ENCODE peak calls at places on chromosomes 12 and 14, in four cellular contexts. T is HepG2, L is A549, S is K562. F is an unnamed sample.

GRCh38 chr14:97106166-97106565 is 309.0 kb downstream of the VRK1 start:
- DNase-seq in T (no peak), S (no peak), L (no peak), F (no peak)

GRCh38 chr12:122100568-122100967 is 22.0 kb downstream of the MLXIP start:
- DNase-seq in L (no peak), S (no peak), T (no peak), F (no peak)

GRCh38 chr12:53803703-53804102 is 51.9 kb upstream of the CISTR start:
- DNase-seq in T (no peak), S (no peak), L (no peak), F (no peak)

GRCh38 chr14:89855961-89856360 is 98.6 kb downstream of the EFCAB11 start:
- DNase-seq in L (no peak), T (no peak), S (no peak), F (peak; percentile 55)

GRCh38 chr14:54577977-54578376 is 11.0 kb downstream of the SAMD4A start:
- DNase-seq in S (no peak), L (peak; percentile 33), T (peak; percentile 20), F (peak; percentile 48)

GRCh38 chr12:2775431-2775830 is 19.3 kb upstream of the FKBP4 start:
- DNase-seq in T (no peak), S (no peak), L (no peak), F (no peak)

GRCh38 chr12:50733720-50734119 is 30.2 kb upstream of the ATF1 start:
- DNase-seq in S (no peak), T (no peak), L (no peak), F (no peak)

GRCh38 chr12:107282628-107283027 is 189.3 kb upstream of the CRY1 start:
- DNase-seq in L (no peak), S (no peak), T (no peak), F (no peak)

GRCh38 chr14:85482549-85482948 is 47.4 kb upstream of the FLRT2 start:
- DNase-seq in S (no peak), T (peak; percentile 71), L (no peak), F (no peak)

GRCh38 chr14:88804477-88804876 is 11.7 kb upstream of the EML5 start:
- DNase-seq in L (no peak), T (no peak), S (no peak), F (no peak)

GRCh38 chr14:30243805-30244204 is 315.2 kb upstream of the G2E3 start:
- DNase-seq in L (no peak), T (no peak), S (no peak), F (no peak)

GRCh38 chr12:57560516-57560915 is 10.7 kb downstream of the KIF5A start:
- DNase-seq in S (no peak), T (no peak), L (no peak), F (no peak)

GRCh38 chr12:88247241-88247643 is 105.1 kb downstream of the TMTC3 start:
- DNase-seq in L (peak; percentile 10), T (no peak), S (no peak), F (peak; percentile 46)

GRCh38 chr14:21302013-21302857 is 22.4 kb downstream of the RPGRIP1 start:
- DNase-seq in S (no peak), L (no peak), T (peak; percentile 87), F (no peak)

GRCh38 chr12:95571369-95571768 is 20.1 kb upstream of the USP44 start:
- DNase-seq in T (no peak), L (no peak), S (no peak), F (no peak)

GRCh38 chr12:123532021-123532420 is 1.5 kb downstream of the RILPL1 start:
- DNase-seq in S (no peak), L (no peak), T (no peak), F (peak; percentile 85)

GRCh38 chr14:82999802-83000201 is 1466.1 kb upstream of the SEL1L start:
- DNase-seq in S (no peak), T (no peak), L (no peak), F (no peak)

GRCh38 chr14:93960108-93960475 is 16.3 kb downstream of the ASB2 start:
- DNase-seq in S (no peak), T (no peak), L (no peak), F (no peak)

GRCh38 chr12:24852420-24852819 is 96.5 kb downstream of the BCAT1 start:
- DNase-seq in S (no peak), L (no peak), T (no peak), F (peak; percentile 45)

GRCh38 chr14:67526676-67527459 is 6.2 kb upstream of the PLEKHH1 start:
- DNase-seq in S (peak; percentile 49), L (peak; percentile 54), T (peak; percentile 43), F (peak; percentile 62)

DNA sequence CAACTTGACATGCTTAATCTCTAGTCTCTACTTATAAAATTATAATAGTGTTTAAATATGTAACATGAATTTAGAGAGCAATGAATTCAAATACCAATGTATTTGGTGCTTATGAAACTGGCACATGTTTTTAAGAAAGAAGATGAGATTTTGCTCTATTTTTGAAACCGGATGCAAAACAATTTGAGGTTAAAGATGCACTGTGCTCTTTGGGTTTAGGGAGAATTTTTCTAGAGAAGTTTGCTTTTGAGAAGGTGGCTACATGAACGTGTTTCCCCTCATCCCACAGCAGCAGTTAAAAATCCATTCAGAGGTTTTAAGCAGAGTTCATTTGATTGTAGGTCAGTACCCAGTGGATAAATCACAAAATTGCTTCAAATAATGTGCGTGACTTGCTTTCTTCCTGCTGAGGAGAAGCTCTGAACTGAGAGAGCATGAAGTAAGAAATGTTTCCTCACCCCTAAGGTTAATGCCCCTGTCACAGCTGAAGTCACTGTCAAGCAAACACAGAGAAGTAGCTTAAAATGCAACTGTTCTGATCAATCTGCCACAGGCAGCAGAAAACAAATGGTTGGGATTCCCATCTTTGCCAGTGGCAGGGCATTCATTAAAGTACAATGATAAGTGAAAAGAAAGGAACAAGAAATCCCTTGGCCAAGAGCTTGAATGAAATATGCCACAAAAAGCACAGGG is 241.9 kb upstream of the SYT1 start:
- DNase-seq in S (no peak), T (no peak), L (no peak), F (no peak)
- TF ChIP-seq MYC in S (no peak), T (no peak), L (no peak), F (no peak)

DNA sequence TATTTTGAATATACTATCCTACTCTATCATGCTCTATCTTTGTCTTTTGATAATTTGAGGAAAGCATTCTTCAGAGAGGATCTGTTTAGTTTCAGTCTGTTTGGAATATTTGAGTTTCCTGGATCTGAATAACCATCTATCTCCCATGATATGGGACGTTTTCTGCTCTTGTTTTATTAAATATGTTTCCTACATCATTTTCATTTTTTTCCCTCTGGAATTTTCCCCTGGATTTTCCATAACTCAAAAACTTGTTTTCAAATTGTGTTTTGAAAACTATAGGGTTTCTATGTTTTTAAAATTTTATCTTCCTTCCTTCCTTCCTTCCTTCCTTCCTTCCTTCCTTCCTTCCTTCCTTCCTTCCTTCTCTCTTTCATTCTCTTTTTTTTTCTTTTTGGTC is 974.2 kb downstream of the TMEM121 start:
- DNase-seq in S (no peak), T (no peak), L (no peak), F (no peak)
- H3K27ac ChIP-seq in S (no peak overlapping the region), T (no peak overlapping the region), L (no peak overlapping the region), F (no peak overlapping the region)

GRCh38 chr12:115508990-115509389 is 768.5 kb downstream of the MED13L start:
- DNase-seq in T (no peak), L (no peak), S (no peak), F (no peak)

GRCh38 chr12:115507951-115508722 is 769.4 kb downstream of the MED13L start:
- DNase-seq in S (no peak), T (peak; percentile 94), L (no peak), F (no peak)

GRCh38 chr12:115506822-115507629 is 770.5 kb downstream of the MED13L start:
- DNase-seq in S (no peak), L (no peak), T (peak; percentile 79), F (no peak)

GRCh38 chr12:115500872-115501271 is 776.6 kb downstream of the MED13L start:
- DNase-seq in L (no peak), T (no peak), S (no peak), F (no peak)

DNA sequence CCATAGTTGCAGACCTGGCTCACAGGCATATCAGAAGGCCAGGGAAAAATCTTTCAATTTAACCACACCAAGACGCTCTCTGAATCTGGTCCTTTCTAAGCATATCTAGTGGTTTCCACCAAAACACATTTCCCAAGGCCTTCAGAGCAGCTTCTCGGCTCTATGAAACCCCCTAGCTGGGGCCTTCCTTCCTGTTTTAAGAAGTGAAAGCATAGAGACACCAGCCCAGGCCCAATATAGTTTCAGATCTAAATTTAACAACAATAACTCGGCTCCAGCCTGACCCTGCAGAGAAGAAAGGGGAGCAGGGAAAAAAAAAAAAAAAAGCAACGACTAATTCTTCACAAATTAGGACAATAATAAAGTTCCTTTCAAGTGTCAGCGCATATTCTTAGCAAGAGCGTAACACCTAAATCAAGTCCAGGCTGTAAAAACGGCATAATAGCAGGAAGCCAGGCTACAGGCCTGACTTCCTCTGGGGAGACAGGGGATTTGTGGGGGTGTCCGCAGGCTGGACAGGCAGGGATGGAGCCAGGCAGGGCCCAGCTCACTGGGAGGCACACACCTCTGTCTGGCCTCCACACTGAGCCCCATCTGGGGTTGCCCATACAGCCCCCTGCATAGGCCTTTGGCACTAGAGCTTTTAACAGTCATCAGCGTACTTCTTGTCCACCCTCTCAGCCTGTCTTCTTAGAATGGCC is 773.1 kb downstream of the MED13L start:
- DNase-seq in L (no peak), S (no peak), T (no peak), F (no peak)
- TF ChIP-seq JUN in L (no peak), S (no peak), T (no peak), F (no peak)

DNA sequence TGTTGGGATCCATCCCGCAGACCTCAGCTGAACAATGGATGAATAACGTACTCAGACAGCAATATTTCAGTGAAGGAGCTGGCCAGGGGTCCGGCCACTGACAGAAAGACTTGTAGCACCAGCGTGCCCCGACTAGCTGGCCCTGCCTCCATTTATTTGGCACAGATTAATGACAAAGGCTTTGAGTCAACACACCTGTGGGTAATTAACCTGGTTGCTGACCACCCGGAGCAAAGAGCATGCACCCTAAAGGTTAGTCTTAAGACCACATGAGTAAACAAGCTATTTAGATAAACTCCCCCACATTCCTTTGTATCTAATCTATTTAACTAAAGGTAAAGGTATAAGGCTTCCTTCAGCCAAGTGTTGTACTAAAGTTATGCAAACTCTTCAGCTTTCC is 868.6 kb downstream of the LRFN5 start:
- DNase-seq in L (no peak), S (no peak), T (no peak), F (no peak)
- TF ChIP-seq MYC in L (no peak), S (no peak), T (no peak), F (no peak)

DNA sequence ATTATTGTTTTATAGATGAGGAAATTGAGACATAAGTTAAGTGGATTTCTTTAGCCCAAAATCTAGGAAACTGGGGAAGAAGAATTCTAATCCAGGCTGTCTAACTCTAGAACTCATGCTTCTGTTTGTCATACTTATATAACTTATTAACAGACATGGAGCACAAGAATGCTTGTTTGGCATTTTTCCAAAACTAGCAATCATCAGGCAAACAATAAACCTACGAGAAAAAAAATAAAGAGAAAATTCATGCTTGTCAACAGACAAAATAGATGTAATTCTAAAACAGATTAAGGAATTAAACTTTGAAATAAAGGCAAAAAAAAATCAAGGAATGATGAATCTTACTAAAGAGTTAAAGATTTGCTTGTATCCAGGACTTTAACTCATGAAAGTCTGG is 103.1 kb downstream of the METTL25 start:
- DNase-seq in L (peak; percentile 2), S (no peak), T (peak; percentile 13), F (peak; percentile 67)
- H3K27ac ChIP-seq in L (no peak overlapping the region), S (no peak overlapping the region), T (no peak overlapping the region), F (no peak overlapping the region)

DNA sequence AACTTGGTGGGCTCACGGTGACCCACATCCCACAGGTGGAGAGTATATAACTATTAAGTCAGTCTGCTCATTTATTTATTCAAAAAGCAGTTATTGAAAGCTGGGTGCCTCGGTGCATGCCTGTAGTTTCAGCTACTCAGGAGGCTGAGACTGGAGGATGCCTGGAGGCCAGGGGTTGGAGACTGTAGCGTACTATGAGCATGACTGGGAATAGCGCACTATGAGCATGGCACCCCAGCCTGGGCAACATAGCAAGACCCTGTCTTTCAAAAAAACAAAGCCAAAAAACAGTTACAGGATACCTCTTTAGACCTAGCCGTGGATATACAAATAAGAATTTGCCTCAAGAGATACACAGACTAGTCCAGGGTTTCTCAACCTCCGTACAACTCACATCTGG is 139.8 kb downstream of the ZFP36L1 start:
- DNase-seq in S (no peak), T (no peak), L (no peak), F (no peak)
- TF ChIP-seq JUN in S (no peak), T (no peak), L (no peak), F (no peak)

F was measured in endothelial cell of umbilical vein.